ENCODE peak calls at places on chromosomes 11 and 22, in nine cellular contexts. U is BJ; B is psoas muscle; Z is mammary epithelial cell; F is Panc1; Y is cardiac muscle cell; L is OCI-LY7; X is CD8-positive, alpha-beta T cell; W is HCT116. P is an unnamed sample.

GRCh38 chr11:74820763-74821162 is 72.1 kb downstream of the RNF169 start:
- DNase-seq in U (peak; percentile 74), B (no peak), Z (peak; percentile 52), F (peak; percentile 27), Y (no peak), L (no peak), X (no peak), W (no peak), P (peak; percentile 78)

GRCh38 chr11:77278595-77279506 is 22.6 kb downstream of the GDPD4 start:
- DNase-seq in U (no peak), B (no peak), Z (peak; percentile 85), F (no peak), Y (no peak), L (no peak), X (no peak), W (no peak), P (peak; percentile 84)

GRCh38 chr11:62554377-62554776 is 7.8 kb upstream of the AHNAK start:
- DNase-seq in U (no peak), B (peak; percentile 83), Z (no peak), F (no peak), Y (no peak), L (no peak), X (no peak), W (no peak), P (no peak)

GRCh38 chr11:115919341-115920086 is 415.3 kb upstream of the CADM1 start:
- DNase-seq in U (no peak), B (no peak), Z (peak; percentile 57), F (no peak), Y (no peak), L (no peak), X (no peak), W (no peak), P (peak; percentile 35)

GRCh38 chr22:20920881-20921203 is 3.6 kb downstream of the CRKL start:
- DNase-seq in U (no peak), B (no peak), Z (no peak), F (no peak), Y (no peak), L (no peak), X (no peak), W (no peak), P (no peak)

GRCh38 chr22:28998681-28999080 is 63.0 kb downstream of the C22orf31 start:
- DNase-seq in U (no peak), B (no peak), Z (no peak), F (no peak), Y (no peak), L (no peak), X (no peak), W (no peak), P (no peak)

GRCh38 chr11:37812281-37812880 is 1214.3 kb upstream of the RAG2 start:
- DNase-seq in U (no peak), B (peak; percentile 39), Z (no peak), F (no peak), Y (no peak), L (no peak), X (no peak), W (no peak), P (no peak)

GRCh38 chr11:111427471-111427912 is 48.4 kb upstream of the POU2AF1 start:
- DNase-seq in U (no peak), B (no peak), Z (peak; percentile 25), F (no peak), Y (no peak), L (no peak), X (no peak), W (no peak), P (peak; percentile 39)

GRCh38 chr11:12158926-12159325 is 48.5 kb downstream of the MICAL2 start:
- DNase-seq in U (no peak), B (no peak), Z (no peak), F (no peak), Y (peak; percentile 86), L (no peak), X (no peak), W (no peak), P (no peak)

GRCh38 chr11:13831707-13832106 is 130.8 kb upstream of the SPON1 start:
- DNase-seq in U (no peak), B (no peak), Z (peak; percentile 19), F (no peak), Y (no peak), L (peak; percentile 56), X (no peak), W (no peak), P (no peak)

GRCh38 chr22:24803064-24803542 is 2.9 kb upstream of the SGSM1 start:
- DNase-seq in U (no peak), B (peak; percentile 64), Z (no peak), F (peak; percentile 35), Y (peak; percentile 66), L (peak; percentile 36), X (peak; percentile 48), W (peak; percentile 70), P (peak; percentile 25)

GRCh38 chr11:104705475-104706195 is 192.6 kb downstream of the CASP12 start:
- DNase-seq in U (no peak), B (no peak), Z (peak; percentile 8), F (no peak), Y (no peak), L (peak; percentile 77), X (peak; percentile 59), W (no peak), P (peak; percentile 72)

GRCh38 chr22:38957046-38957770 is at the start of gene APOBEC3A:
- DNase-seq in U (no peak), B (peak; percentile 64), Z (no peak), F (no peak), Y (no peak), L (no peak), X (no peak), W (no peak), P (peak; percentile 16)

GRCh38 chr11:76237041-76237649 is 30.8 kb upstream of the WNT11 start:
- DNase-seq in U (peak; percentile 35), B (no peak), Z (no peak), F (no peak), Y (no peak), L (no peak), X (no peak), W (no peak), P (no peak)

GRCh38 chr22:46984751-46985506 is 222.5 kb downstream of the TBC1D22A start:
- DNase-seq in U (peak; percentile 19), B (no peak), Z (peak; percentile 69), F (no peak), Y (no peak), L (no peak), X (no peak), W (peak; percentile 41), P (peak; percentile 85)

GRCh38 chr22:25021976-25022711 is 69.6 kb downstream of the KIAA1671 start:
- DNase-seq in U (no peak), B (no peak), Z (no peak), F (no peak), Y (no peak), L (no peak), X (no peak), W (no peak), P (no peak)

GRCh38 chr22:19714320-19715252 is at the start of gene SEPTIN5:
- DNase-seq in U (no peak), B (peak; percentile 52), Z (no peak), F (no peak), Y (peak; percentile 33), L (no peak), X (no peak), W (no peak), P (no peak)

GRCh38 chr11:43802509-43802908 is 78.1 kb upstream of the ALKBH3 start:
- DNase-seq in U (no peak), B (no peak), Z (no peak), F (no peak), Y (peak; percentile 44), L (peak; percentile 16), X (no peak), W (no peak), P (no peak)

GRCh38 chr11:41950470-41951143 is 491.2 kb upstream of the LRRC4C start:
- DNase-seq in U (no peak), B (no peak), Z (no peak), F (no peak), Y (peak; percentile 11), L (no peak), X (no peak), W (no peak), P (no peak)
- TF ChIP-seq CTCF in U (no peak), B (no peak), Z (no peak), F (no peak), Y (no peak), L (no peak), X (no peak), W (no peak), P (no peak)

GRCh38 chr11:122177238-122177637 is 61.2 kb upstream of the BLID start:
- DNase-seq in U (no peak), B (no peak), Z (no peak), F (no peak), Y (no peak), L (no peak), X (no peak), W (no peak), P (no peak)
- H3K4me3 ChIP-seq in U (peak overlapping the region; percentile 59), B (no peak overlapping the region), Z (peak overlapping the region; percentile 98), F (no peak overlapping the region), Y (no peak overlapping the region), L (no peak overlapping the region), X (no peak overlapping the region), W (no peak overlapping the region), P (no peak overlapping the region)

GRCh38 chr11:17020831-17021230 is 6.6 kb upstream of the PLEKHA7 start:
- DNase-seq in U (no peak), B (no peak), Z (no peak), F (no peak), Y (no peak), L (no peak), X (no peak), W (no peak), P (no peak)
- H3K36me3 ChIP-seq in U (no peaks in the 10 kb centered on the region), B (no peaks in the 10 kb centered on the region), Z (no peaks in the 10 kb centered on the region), F (no peaks in the 10 kb centered on the region), Y (no peaks in the 10 kb centered on the region), L (no peaks in the 10 kb centered on the region), X (no peaks in the 10 kb centered on the region), W (no peaks in the 10 kb centered on the region), P (no peaks in the 10 kb centered on the region)

GRCh38 chr11:65558785-65559509 is 788 bp upstream of the LTBP3 start:
- DNase-seq in U (no peak), B (peak; percentile 88), Z (no peak), F (no peak), Y (no peak), L (no peak), X (no peak), W (no peak), P (no peak)
- TF ChIP-seq CTCF in U (peak; percentile 8), B (peak; percentile 11), Z (no peak), F (no peak), Y (peak; percentile 9), L (no peak), X (no peak), W (no peak), P (no peak)

DNA sequence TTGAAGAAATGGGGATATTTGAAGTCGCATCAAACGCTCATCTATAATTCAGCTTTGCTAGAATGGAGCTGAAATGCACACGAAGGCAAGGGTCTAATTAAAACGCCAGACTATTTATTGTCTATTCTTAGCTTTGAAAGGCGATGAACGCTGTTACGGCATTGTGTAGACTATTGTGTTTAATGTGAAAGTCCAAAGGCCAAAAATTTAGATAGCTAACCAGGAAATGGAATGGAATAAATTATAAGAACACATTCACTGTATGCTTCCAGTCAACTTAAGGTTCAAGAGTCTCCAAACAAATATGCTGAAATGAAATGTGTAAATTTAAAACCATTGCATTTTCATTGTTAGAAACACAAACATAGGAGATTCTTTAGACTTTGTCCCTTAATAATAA is 186.2 kb downstream of the CWF19L2 start:
- DNase-seq in U (no peak), B (no peak), Z (no peak), F (no peak), Y (no peak), L (no peak), X (no peak), W (no peak), P (no peak)
- H3K4me3 ChIP-seq in U (no peak overlapping the region), B (no peak overlapping the region), Z (no peak overlapping the region), F (no peak overlapping the region), Y (no peak overlapping the region), L (no peak overlapping the region), X (no peak overlapping the region), W (no peak overlapping the region), P (no peak overlapping the region)